ENCODE peak calls at places on chromosome 2, in seven cellular contexts. One of them, this sample, is unnamed.

GRCh38 chr2:30732876-30733275 is 74.4 kb downstream of the CAPN13 start:
- DNase-seq in cardiac muscle cell: no peak
- DNase-seq in lower lobe of right lung: no peak
- DNase-seq in RWPE2: no peak
- DNase-seq in heart left ventricle: no peak
- DNase-seq in DND-41: no peak
- DNase-seq in left lung: no peak
- DNase-seq in this sample: no peak

GRCh38 chr2:120737802-120738516 is 2.3 kb downstream of the GLI2 start:
- DNase-seq in cardiac muscle cell: no peak
- DNase-seq in lower lobe of right lung: no peak
- DNase-seq in RWPE2: no peak
- DNase-seq in heart left ventricle: no peak
- DNase-seq in DND-41: no peak
- DNase-seq in left lung: no peak
- DNase-seq in this sample: no peak

GRCh38 chr2:36789181-36789804 is 92.8 kb downstream of the VIT start:
- DNase-seq in cardiac muscle cell: no peak
- DNase-seq in lower lobe of right lung: no peak
- DNase-seq in RWPE2: no peak
- DNase-seq in heart left ventricle: no peak
- DNase-seq in DND-41: no peak
- DNase-seq in left lung: no peak
- DNase-seq in this sample: no peak

GRCh38 chr2:183868707-183869106 is 729.6 kb upstream of the ZNF804A start:
- DNase-seq in cardiac muscle cell: no peak
- DNase-seq in lower lobe of right lung: no peak
- DNase-seq in RWPE2: no peak
- DNase-seq in heart left ventricle: no peak
- DNase-seq in DND-41: no peak
- DNase-seq in left lung: no peak
- DNase-seq in this sample: no peak

GRCh38 chr2:230928701-230929380 is 3.8 kb upstream of the GPR55 start:
- DNase-seq in cardiac muscle cell: no peak
- DNase-seq in lower lobe of right lung: peak; percentile 40
- DNase-seq in RWPE2: no peak
- DNase-seq in heart left ventricle: peak; percentile 12
- DNase-seq in DND-41: no peak
- DNase-seq in left lung: peak; percentile 15
- DNase-seq in this sample: no peak

GRCh38 chr2:188810591-188810990 is 163.6 kb upstream of the COL3A1 start:
- DNase-seq in cardiac muscle cell: no peak
- DNase-seq in lower lobe of right lung: no peak
- DNase-seq in RWPE2: no peak
- DNase-seq in heart left ventricle: no peak
- DNase-seq in DND-41: no peak
- DNase-seq in left lung: no peak
- DNase-seq in this sample: no peak

GRCh38 chr2:165163771-165164170 is 40.1 kb downstream of the SCN3A start:
- DNase-seq in cardiac muscle cell: no peak
- DNase-seq in lower lobe of right lung: no peak
- DNase-seq in RWPE2: no peak
- DNase-seq in heart left ventricle: no peak
- DNase-seq in DND-41: no peak
- DNase-seq in left lung: no peak
- DNase-seq in this sample: no peak

GRCh38 chr2:58680938-58681337 is 439.8 kb upstream of the FANCL start:
- DNase-seq in cardiac muscle cell: no peak
- DNase-seq in lower lobe of right lung: no peak
- DNase-seq in RWPE2: no peak
- DNase-seq in heart left ventricle: no peak
- DNase-seq in DND-41: no peak
- DNase-seq in left lung: no peak
- DNase-seq in this sample: no peak

GRCh38 chr2:45816273-45816672 is 164.8 kb downstream of the PRKCE start:
- DNase-seq in cardiac muscle cell: no peak
- DNase-seq in lower lobe of right lung: no peak
- DNase-seq in RWPE2: no peak
- DNase-seq in heart left ventricle: no peak
- DNase-seq in DND-41: no peak
- DNase-seq in left lung: no peak
- DNase-seq in this sample: no peak

GRCh38 chr2:96773922-96774321 is 13.2 kb downstream of the CNNM4 start:
- DNase-seq in cardiac muscle cell: no peak
- DNase-seq in lower lobe of right lung: peak; percentile 54
- DNase-seq in RWPE2: no peak
- DNase-seq in heart left ventricle: no peak
- DNase-seq in DND-41: peak; percentile 82
- DNase-seq in left lung: no peak
- DNase-seq in this sample: peak; percentile 42

GRCh38 chr2:235088608-235089020 is 136.8 kb downstream of the SH3BP4 start:
- DNase-seq in cardiac muscle cell: no peak
- DNase-seq in lower lobe of right lung: no peak
- DNase-seq in RWPE2: no peak
- DNase-seq in heart left ventricle: no peak
- DNase-seq in DND-41: no peak
- DNase-seq in left lung: no peak
- DNase-seq in this sample: no peak

GRCh38 chr2:5898667-5899066 is 206.5 kb downstream of the SOX11 start:
- DNase-seq in cardiac muscle cell: no peak
- DNase-seq in lower lobe of right lung: no peak
- DNase-seq in RWPE2: no peak
- DNase-seq in heart left ventricle: no peak
- DNase-seq in DND-41: no peak
- DNase-seq in left lung: no peak
- DNase-seq in this sample: no peak

GRCh38 chr2:240519396-240520142 is 38.2 kb downstream of the ANKMY1 start:
- DNase-seq in cardiac muscle cell: no peak
- DNase-seq in lower lobe of right lung: no peak
- DNase-seq in RWPE2: no peak
- DNase-seq in heart left ventricle: no peak
- DNase-seq in DND-41: no peak
- DNase-seq in left lung: no peak
- DNase-seq in this sample: no peak

GRCh38 chr2:210199186-210199765 is 26.0 kb downstream of the ACADL start:
- DNase-seq in cardiac muscle cell: peak; percentile 34
- DNase-seq in lower lobe of right lung: no peak
- DNase-seq in RWPE2: no peak
- DNase-seq in heart left ventricle: no peak
- DNase-seq in DND-41: no peak
- DNase-seq in left lung: no peak
- DNase-seq in this sample: no peak

GRCh38 chr2:118112771-118113334 is 24.6 kb downstream of the INSIG2 start:
- DNase-seq in cardiac muscle cell: no peak
- DNase-seq in lower lobe of right lung: no peak
- DNase-seq in RWPE2: no peak
- DNase-seq in heart left ventricle: no peak
- DNase-seq in DND-41: no peak
- DNase-seq in left lung: no peak
- DNase-seq in this sample: no peak

GRCh38 chr2:132849118-132849517 is 179.1 kb upstream of the LYPD1 start:
- DNase-seq in cardiac muscle cell: no peak
- DNase-seq in lower lobe of right lung: no peak
- DNase-seq in RWPE2: no peak
- DNase-seq in heart left ventricle: no peak
- DNase-seq in DND-41: no peak
- DNase-seq in left lung: no peak
- DNase-seq in this sample: no peak

GRCh38 chr2:109239720-109240119 is 110.7 kb downstream of the SH3RF3 start:
- DNase-seq in cardiac muscle cell: no peak
- DNase-seq in lower lobe of right lung: no peak
- DNase-seq in RWPE2: peak; percentile 72
- DNase-seq in heart left ventricle: no peak
- DNase-seq in DND-41: no peak
- DNase-seq in left lung: no peak
- DNase-seq in this sample: no peak

GRCh38 chr2:100781523-100782375 is 38.2 kb upstream of the NPAS2 start:
- DNase-seq in cardiac muscle cell: no peak
- DNase-seq in lower lobe of right lung: no peak
- DNase-seq in RWPE2: no peak
- DNase-seq in heart left ventricle: no peak
- DNase-seq in DND-41: no peak
- DNase-seq in left lung: no peak
- DNase-seq in this sample: no peak

GRCh38 chr2:67057901-67058703 is 339.0 kb upstream of the ETAA1 start:
- DNase-seq in cardiac muscle cell: no peak
- DNase-seq in lower lobe of right lung: no peak
- DNase-seq in RWPE2: no peak
- DNase-seq in heart left ventricle: no peak
- DNase-seq in DND-41: no peak
- DNase-seq in left lung: no peak
- DNase-seq in this sample: no peak
- H3K4me3 ChIP-seq in cardiac muscle cell: no peak overlapping the region
- H3K4me3 ChIP-seq in lower lobe of right lung: no peak overlapping the region
- H3K4me3 ChIP-seq in RWPE2: no peak overlapping the region
- H3K4me3 ChIP-seq in heart left ventricle: no peak overlapping the region
- H3K4me3 ChIP-seq in DND-41: no peak overlapping the region
- H3K4me3 ChIP-seq in left lung: no peak overlapping the region
- H3K4me3 ChIP-seq in this sample: no peak overlapping the region

GRCh38 chr2:127859712-127860085 is 1.7 kb upstream of the POLR2D start:
- DNase-seq in cardiac muscle cell: peak; percentile 93
- DNase-seq in lower lobe of right lung: peak; percentile 89
- DNase-seq in RWPE2: peak; percentile 91
- DNase-seq in heart left ventricle: no peak
- DNase-seq in DND-41: no peak
- DNase-seq in left lung: peak; percentile 68
- DNase-seq in this sample: peak; percentile 57
- H3K27ac ChIP-seq in cardiac muscle cell: peak overlapping the region; percentile 75
- H3K27ac ChIP-seq in lower lobe of right lung: no peak overlapping the region
- H3K27ac ChIP-seq in RWPE2: peak overlapping the region; percentile 20
- H3K27ac ChIP-seq in heart left ventricle: peak overlapping the region; percentile 22
- H3K27ac ChIP-seq in DND-41: no peak overlapping the region
- H3K27ac ChIP-seq in left lung: no peak overlapping the region
- H3K27ac ChIP-seq in this sample: no peak overlapping the region

DNA sequence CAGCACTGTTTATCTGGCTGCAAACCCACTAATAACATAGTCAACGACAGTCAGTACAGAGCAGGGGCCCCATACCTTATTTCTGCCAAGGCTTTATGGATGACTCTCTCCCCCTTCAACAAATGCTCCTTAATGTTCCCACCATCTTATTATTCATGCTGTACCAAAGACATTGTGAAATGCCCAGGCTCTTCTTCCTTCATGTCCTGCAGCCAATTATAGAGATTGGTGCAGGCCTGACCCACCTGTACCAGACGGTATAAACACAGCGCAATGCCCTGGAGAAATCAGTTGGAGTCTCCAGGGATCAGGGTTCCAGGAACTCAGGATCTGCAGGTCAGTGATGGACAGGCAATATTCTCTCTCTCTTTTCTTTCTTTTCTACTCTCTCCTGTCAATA is at the start of gene IL1F10:
- DNase-seq in cardiac muscle cell: no peak
- DNase-seq in lower lobe of right lung: no peak
- DNase-seq in RWPE2: no peak
- DNase-seq in heart left ventricle: no peak
- DNase-seq in DND-41: no peak
- DNase-seq in left lung: no peak
- DNase-seq in this sample: no peak
- H3K4me1 ChIP-seq in cardiac muscle cell: no peaks in the 10 kb centered on the region
- H3K4me1 ChIP-seq in lower lobe of right lung: no peaks in the 10 kb centered on the region
- H3K4me1 ChIP-seq in RWPE2: peaks cover 30% of the 10 kb centered on the region
- H3K4me1 ChIP-seq in heart left ventricle: no peaks in the 10 kb centered on the region
- H3K4me1 ChIP-seq in DND-41: no peaks in the 10 kb centered on the region
- H3K4me1 ChIP-seq in left lung: no peaks in the 10 kb centered on the region
- H3K4me1 ChIP-seq in this sample: no peaks in the 10 kb centered on the region

GRCh38 chr2:113160248-113160647 is 13.5 kb upstream of the PSD4 start:
- DNase-seq in cardiac muscle cell: no peak
- DNase-seq in lower lobe of right lung: no peak
- DNase-seq in RWPE2: no peak
- DNase-seq in heart left ventricle: no peak
- DNase-seq in DND-41: no peak
- DNase-seq in left lung: no peak
- DNase-seq in this sample: no peak
- H3K4me3 ChIP-seq in cardiac muscle cell: no peak overlapping the region
- H3K4me3 ChIP-seq in lower lobe of right lung: no peak overlapping the region
- H3K4me3 ChIP-seq in RWPE2: no peak overlapping the region
- H3K4me3 ChIP-seq in heart left ventricle: no peak overlapping the region
- H3K4me3 ChIP-seq in DND-41: no peak overlapping the region
- H3K4me3 ChIP-seq in left lung: no peak overlapping the region
- H3K4me3 ChIP-seq in this sample: no peak overlapping the region

GRCh38 chr2:237298323-237299118 is 115.4 kb downstream of the COL6A3 start:
- DNase-seq in cardiac muscle cell: peak; percentile 77
- DNase-seq in lower lobe of right lung: peak; percentile 62
- DNase-seq in RWPE2: peak; percentile 87
- DNase-seq in heart left ventricle: no peak
- DNase-seq in DND-41: no peak
- DNase-seq in left lung: peak; percentile 66
- DNase-seq in this sample: no peak

GRCh38 chr2:237301595-237301994 is 112.4 kb downstream of the COL6A3 start:
- DNase-seq in cardiac muscle cell: no peak
- DNase-seq in lower lobe of right lung: no peak
- DNase-seq in RWPE2: no peak
- DNase-seq in heart left ventricle: no peak
- DNase-seq in DND-41: no peak
- DNase-seq in left lung: no peak
- DNase-seq in this sample: no peak

GRCh38 chr2:237297421-237298155 is 116.4 kb downstream of the COL6A3 start:
- DNase-seq in cardiac muscle cell: no peak
- DNase-seq in lower lobe of right lung: no peak
- DNase-seq in RWPE2: no peak
- DNase-seq in heart left ventricle: no peak
- DNase-seq in DND-41: peak; percentile 5
- DNase-seq in left lung: no peak
- DNase-seq in this sample: no peak

GRCh38 chr2:237300755-237301154 is 113.2 kb downstream of the COL6A3 start:
- DNase-seq in cardiac muscle cell: no peak
- DNase-seq in lower lobe of right lung: no peak
- DNase-seq in RWPE2: no peak
- DNase-seq in heart left ventricle: no peak
- DNase-seq in DND-41: no peak
- DNase-seq in left lung: no peak
- DNase-seq in this sample: no peak

GRCh38 chr2:237299897-237300296 is 114.1 kb downstream of the COL6A3 start:
- DNase-seq in cardiac muscle cell: no peak
- DNase-seq in lower lobe of right lung: no peak
- DNase-seq in RWPE2: peak; percentile 81
- DNase-seq in heart left ventricle: no peak
- DNase-seq in DND-41: no peak
- DNase-seq in left lung: no peak
- DNase-seq in this sample: no peak
- H3K27ac ChIP-seq in cardiac muscle cell: no peak overlapping the region
- H3K27ac ChIP-seq in lower lobe of right lung: no peak overlapping the region
- H3K27ac ChIP-seq in RWPE2: peak overlapping the region; percentile 73
- H3K27ac ChIP-seq in heart left ventricle: no peak overlapping the region
- H3K27ac ChIP-seq in DND-41: no peak overlapping the region
- H3K27ac ChIP-seq in left lung: no peak overlapping the region
- H3K27ac ChIP-seq in this sample: no peak overlapping the region

GRCh38 chr2:98467652-98468051 is 23.0 kb downstream of the INPP4A start:
- DNase-seq in cardiac muscle cell: no peak
- DNase-seq in lower lobe of right lung: no peak
- DNase-seq in RWPE2: no peak
- DNase-seq in heart left ventricle: no peak
- DNase-seq in DND-41: no peak
- DNase-seq in left lung: no peak
- DNase-seq in this sample: no peak
- H3K4me1 ChIP-seq in cardiac muscle cell: peaks cover 15% of the 10 kb centered on the region
- H3K4me1 ChIP-seq in lower lobe of right lung: peaks cover 60% of the 10 kb centered on the region
- H3K4me1 ChIP-seq in RWPE2: peaks cover 17% of the 10 kb centered on the region
- H3K4me1 ChIP-seq in heart left ventricle: peaks cover 52% of the 10 kb centered on the region
- H3K4me1 ChIP-seq in DND-41: peaks cover 44% of the 10 kb centered on the region
- H3K4me1 ChIP-seq in left lung: peaks cover 87% of the 10 kb centered on the region
- H3K4me1 ChIP-seq in this sample: peaks cover 98% of the 10 kb centered on the region

GRCh38 chr2:68458962-68459361 is 8.1 kb downstream of the FBXO48 start:
- DNase-seq in cardiac muscle cell: no peak
- DNase-seq in lower lobe of right lung: no peak
- DNase-seq in RWPE2: no peak
- DNase-seq in heart left ventricle: no peak
- DNase-seq in DND-41: no peak
- DNase-seq in left lung: no peak
- DNase-seq in this sample: no peak
- H3K4me3 ChIP-seq in cardiac muscle cell: no peak overlapping the region
- H3K4me3 ChIP-seq in lower lobe of right lung: no peak overlapping the region
- H3K4me3 ChIP-seq in RWPE2: no peak overlapping the region
- H3K4me3 ChIP-seq in heart left ventricle: no peak overlapping the region
- H3K4me3 ChIP-seq in DND-41: no peak overlapping the region
- H3K4me3 ChIP-seq in left lung: no peak overlapping the region
- H3K4me3 ChIP-seq in this sample: no peak overlapping the region